ENCODE peak calls at places on chromosomes 1 and 21, in seven cellular contexts. J, U, I, Y, C, G and A are unnamed samples.

GRCh38 chr1:221937155-221937953 is 195.5 kb upstream of the DUSP10 start:
- DNase-seq in U (no peak), G (no peak), I (no peak), Y (no peak), J (no peak), C (no peak), A (no peak)

GRCh38 chr1:109466440-109467300 is at the start of gene SYPL2:
- DNase-seq in U (no peak), C (peak), I (no peak), J (no peak), Y (no peak), G (no peak), A (peak)

GRCh38 chr1:227002531-227003049 is 62.5 kb downstream of the COQ8A start:
- DNase-seq in J (no peak), I (no peak), Y (no peak), U (no peak), G (no peak), C (no peak), A (no peak)

GRCh38 chr1:51792864-51793263 is 85.7 kb downstream of the NRDC start:
- DNase-seq in I (no peak), U (no peak), J (peak), Y (no peak), C (peak), G (no peak), A (peak)

GRCh38 chr21:38505654-38506523 is 7.6 kb upstream of the ERG start:
- DNase-seq in G (no peak), U (no peak), I (no peak), Y (no peak), J (peak), C (peak), A (peak)

GRCh38 chr1:21254335-21254951 is 35.8 kb downstream of the ECE1 start:
- DNase-seq in Y (no peak), J (peak), I (no peak), U (no peak), G (peak), C (no peak), A (no peak)

GRCh38 chr1:9231648-9232332 is 2.8 kb upstream of the H6PD start:
- DNase-seq in J (no peak), I (no peak), C (peak), Y (no peak), U (no peak), G (no peak), A (peak)

GRCh38 chr1:5879421-5879820 is 112.8 kb downstream of the NPHP4 start:
- DNase-seq in U (no peak), Y (no peak), G (no peak), J (no peak), C (no peak), I (no peak), A (no peak)

GRCh38 chr1:226679853-226680516 is 59.1 kb downstream of the ITPKB start:
- DNase-seq in Y (peak), J (peak), C (peak), G (peak), I (no peak), U (peak), A (peak)

GRCh38 chr1:101261629-101262028 is 24.8 kb downstream of the S1PR1 start:
- DNase-seq in G (no peak), C (no peak), U (no peak), J (no peak), Y (no peak), I (no peak), A (no peak)

GRCh38 chr21:21156919-21157318 is 158.7 kb downstream of the NCAM2 start:
- DNase-seq in J (no peak), U (no peak), G (no peak), I (no peak), C (no peak), Y (no peak), A (peak)

GRCh38 chr1:8004113-8004802 is 21.9 kb downstream of the ERRFI1 start:
- DNase-seq in I (no peak), U (no peak), J (peak), Y (no peak), G (peak), C (peak), A (peak)

GRCh38 chr1:11538886-11539285 is 59.9 kb downstream of the DISP3 start:
- DNase-seq in G (no peak), U (no peak), J (no peak), C (no peak), I (no peak), Y (no peak), A (no peak)

GRCh38 chr1:223233410-223234163 is 90.5 kb upstream of the TLR5 start:
- DNase-seq in U (no peak), I (no peak), Y (peak), J (peak), G (no peak), C (peak), A (peak)

GRCh38 chr1:223639333-223639749 is 26.2 kb downstream of the CAPN8 start:
- DNase-seq in J (no peak), Y (no peak), I (no peak), G (no peak), C (no peak), U (no peak), A (peak)

GRCh38 chr1:165875171-165875570 is 47.8 kb downstream of the UCK2 start:
- DNase-seq in C (no peak), U (no peak), Y (no peak), G (no peak), J (no peak), I (no peak), A (no peak)

GRCh38 chr1:201568859-201569294 is 29.9 kb downstream of the NAV1 start:
- DNase-seq in U (no peak), Y (no peak), J (no peak), I (no peak), G (no peak), C (no peak), A (no peak)

GRCh38 chr1:87418048-87418447 is 89.4 kb downstream of the LMO4 start:
- DNase-seq in Y (no peak), J (no peak), G (no peak), U (no peak), C (no peak), I (no peak), A (no peak)

GRCh38 chr1:53104289-53104913 is 38.0 kb downstream of the SLC1A7 start:
- DNase-seq in I (no peak), Y (no peak), G (no peak), U (no peak), C (no peak), J (peak), A (no peak)

GRCh38 chr1:179178135-179178630 is 51.3 kb downstream of the ABL2 start:
- DNase-seq in Y (no peak), G (no peak), U (no peak), I (no peak), C (peak), J (no peak), A (no peak)

GRCh38 chr1:212669102-212669501 is 30.5 kb downstream of the BATF3 start:
- DNase-seq in J (peak), C (peak), U (no peak), Y (no peak), G (no peak), I (no peak), A (peak)